ENCODE peak calls at places on chromosomes 1 and 21, in four cellular contexts. O, X, N and W are unnamed samples.

GRCh38 chr1:86419277-86419903 is 4.6 kb upstream of the CLCA2 start:
- DNase-seq in X (no peak), N (peak), O (no peak), W (no peak)

GRCh38 chr21:32712043-32712442 is 15.8 kb downstream of the SYNJ1 start:
- DNase-seq in N (no peak), O (no peak), X (no peak), W (peak)

GRCh38 chr1:31699341-31699891 is 4.4 kb downstream of the COL16A1 start:
- DNase-seq in O (no peak), N (no peak), X (no peak), W (peak)

GRCh38 chr1:185996211-185996610 is 262.0 kb downstream of the HMCN1 start:
- DNase-seq in X (peak), N (no peak), O (peak), W (no peak)

GRCh38 chr1:102107441-102107840 is 110.7 kb upstream of the OLFM3 start:
- DNase-seq in N (no peak), O (no peak), X (no peak), W (no peak)

GRCh38 chr1:53332833-53333232 is 5.0 kb upstream of the LRP8 start:
- DNase-seq in O (no peak), N (no peak), X (no peak), W (no peak)

GRCh38 chr1:202592141-202592540 is 118.1 kb downstream of the SYT2 start:
- DNase-seq in X (no peak), N (no peak), O (no peak), W (no peak)

GRCh38 chr1:111127923-111128643 is 11.8 kb downstream of the DRAM2 start:
- DNase-seq in X (no peak), O (no peak), N (no peak), W (peak)

GRCh38 chr1:220787069-220787614 is 429 bp downstream of the MTARC1 start:
- DNase-seq in O (no peak), X (no peak), N (no peak), W (no peak)

GRCh38 chr1:119147626-119148180 is 7.2 kb upstream of the WARS2 start:
- DNase-seq in N (no peak), O (no peak), X (peak), W (no peak)

GRCh38 chr1:34929497-34929852 is at the start of gene DLGAP3:
- DNase-seq in N (peak), X (no peak), O (no peak), W (no peak)

GRCh38 chr1:4528590-4528989 is 125.8 kb upstream of the AJAP1 start:
- DNase-seq in N (no peak), O (no peak), X (no peak), W (no peak)

GRCh38 chr1:165327538-165327937 is 29.0 kb downstream of the LMX1A start:
- DNase-seq in N (no peak), O (no peak), X (no peak), W (no peak)

GRCh38 chr1:206469411-206469932 is 804 bp upstream of the IKBKE start:
- DNase-seq in N (no peak), O (no peak), X (no peak), W (no peak)

GRCh38 chr21:42426876-42427480 is 23.3 kb downstream of the UBASH3A start:
- DNase-seq in O (no peak), X (no peak), N (no peak), W (no peak)

GRCh38 chr1:47436304-47436978 is 1.4 kb upstream of the FOXD2 start:
- DNase-seq in N (peak), O (peak), X (peak), W (peak)

GRCh38 chr21:30104246-30104645 is 62.4 kb downstream of the CLDN17 start:
- DNase-seq in X (no peak), N (no peak), O (no peak), W (no peak)

GRCh38 chr1:175138579-175138978 is 54.0 kb downstream of the KIAA0040 start:
- DNase-seq in N (no peak), O (no peak), X (no peak), W (no peak)
- TF ChIP-seq FOS in N (no peak), O (no peak), X (no peak), W (no peak)

DNA sequence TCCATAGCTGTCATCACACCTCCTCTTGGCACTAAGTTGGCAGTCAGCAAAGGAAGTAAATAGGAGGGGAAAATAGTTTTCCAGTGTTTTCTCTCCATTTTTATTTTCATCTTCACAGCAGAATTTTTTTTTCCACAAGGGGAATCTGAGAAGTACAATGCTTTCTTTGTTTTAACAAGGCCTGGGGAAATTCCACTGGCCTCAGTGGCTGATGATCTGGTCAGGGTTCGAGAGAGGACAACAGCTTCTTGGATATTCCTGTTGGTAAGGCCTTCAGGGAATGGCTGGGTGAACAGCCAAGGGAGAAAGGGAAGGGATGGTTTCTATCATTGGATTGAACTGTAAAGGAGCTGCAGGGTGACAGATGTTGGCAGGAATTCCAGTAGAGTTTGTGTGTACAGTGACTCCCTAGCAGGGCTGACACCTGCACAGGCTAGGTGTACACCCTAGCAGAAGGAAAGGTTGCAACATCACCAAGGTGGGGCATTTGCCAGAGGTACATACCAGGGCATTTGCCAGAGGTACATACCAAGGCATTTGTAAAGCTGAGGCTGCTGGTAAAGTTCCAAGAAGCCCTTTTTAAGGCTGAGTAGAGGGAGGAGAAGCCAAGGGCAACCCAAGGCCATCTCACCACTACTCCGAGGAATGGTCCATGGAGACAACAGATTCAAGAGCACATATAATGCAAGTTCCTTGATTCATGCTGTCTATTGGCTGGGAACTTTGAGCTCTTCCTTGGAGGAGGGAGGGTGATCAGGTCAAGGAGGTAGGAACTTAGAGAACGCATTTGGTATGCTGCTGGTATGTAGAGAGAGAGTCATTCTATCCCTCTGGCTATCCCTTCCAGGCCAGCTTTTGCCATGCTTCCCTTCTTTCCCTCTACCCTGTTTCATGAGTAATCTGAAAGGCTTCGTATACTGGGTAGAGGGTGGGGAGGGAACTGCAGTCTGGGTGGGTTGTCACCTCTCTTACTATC is 3.1 kb downstream of the GJA5 start:
- DNase-seq in N (no peak), X (no peak), O (no peak), W (no peak)
- TF ChIP-seq FOS in N (no peak), X (no peak), O (no peak), W (no peak)

GRCh38 chr1:244064621-244065020 is 13.5 kb downstream of the ZBTB18 start:
- DNase-seq in N (no peak), X (no peak), O (no peak), W (no peak)

GRCh38 chr1:244065063-244065788 is 14.1 kb downstream of the ZBTB18 start:
- DNase-seq in N (no peak), X (peak), O (no peak), W (no peak)

GRCh38 chr1:244065960-244066388 is 14.9 kb downstream of the ZBTB18 start:
- DNase-seq in N (no peak), X (peak), O (no peak), W (no peak)

GRCh38 chr1:244062136-244062535 is 11.1 kb downstream of the ZBTB18 start:
- DNase-seq in N (no peak), O (no peak), X (no peak), W (no peak)

GRCh38 chr1:244063498-244063897 is 12.4 kb downstream of the ZBTB18 start:
- DNase-seq in O (no peak), N (no peak), X (no peak), W (no peak)
- TF ChIP-seq FOS in O (no peak), N (no peak), X (no peak), W (no peak)

GRCh38 chr21:15063821-15064575 is 802 bp downstream of the NRIP1 start:
- DNase-seq in O (no peak), X (no peak), N (peak), W (no peak)
- TF ChIP-seq FOS in O (no peak), X (no peak), N (no peak), W (no peak)